ENCODE peak calls at places on chromosome 1, in ten cellular contexts. W is IMR-90; V is psoas muscle; E is SJSA1; K is CD4-positive, CD25-positive, alpha-beta regulatory T cell; D is pancreas; T is AG04450; Z is brain microvascular endothelial cell; U is GM23248; G is MM.1S. P is an unnamed sample.

GRCh38 chr1:70072239-70072751 is 133.1 kb downstream of the LRRC40 start:
- DNase-seq in W (peak; percentile 79), V (no peak), E (no peak), K (no peak), D (no peak), T (peak; percentile 27), Z (no peak), U (peak; percentile 71), G (no peak), P (no peak)

GRCh38 chr1:77706321-77706720 is 23.9 kb upstream of the ZZZ3 start:
- DNase-seq in W (peak; percentile 63), V (no peak), E (no peak), K (no peak), D (no peak), T (no peak), Z (no peak), U (peak; percentile 7), G (no peak), P (no peak)

GRCh38 chr1:214977133-214977532 is 105.4 kb upstream of the KCNK2 start:
- DNase-seq in W (no peak), V (no peak), E (no peak), K (no peak), D (no peak), T (no peak), Z (no peak), U (no peak), G (no peak), P (no peak)

GRCh38 chr1:119917304-119918055 is 21.2 kb upstream of the ADAM30 start:
- DNase-seq in W (no peak), V (no peak), E (no peak), K (no peak), D (no peak), T (no peak), Z (no peak), U (no peak), G (no peak), P (no peak)

GRCh38 chr1:153478047-153478691 is 17.7 kb upstream of the S100A7 start:
- DNase-seq in W (no peak), V (no peak), E (no peak), K (no peak), D (no peak), T (no peak), Z (no peak), U (no peak), G (no peak), P (no peak)

GRCh38 chr1:160083968-160084770 is 2.8 kb downstream of the KCNJ9 start:
- DNase-seq in W (no peak), V (peak; percentile 71), E (no peak), K (peak; percentile 80), D (peak; percentile 93), T (no peak), Z (no peak), U (peak; percentile 46), G (peak; percentile 92), P (peak; percentile 86)

GRCh38 chr1:65527672-65528071 is 107.2 kb downstream of the LEPR start:
- DNase-seq in W (no peak), V (no peak), E (no peak), K (no peak), D (no peak), T (no peak), Z (no peak), U (peak; percentile 79), G (no peak), P (no peak)

GRCh38 chr1:167862432-167863076 is 51.4 kb downstream of the ADCY10 start:
- DNase-seq in W (peak; percentile 90), V (no peak), E (peak; percentile 59), K (no peak), D (no peak), T (peak; percentile 37), Z (peak; percentile 22), U (peak; percentile 50), G (no peak), P (no peak)

GRCh38 chr1:55143686-55144085 is 71.5 kb downstream of the USP24 start:
- DNase-seq in W (no peak), V (no peak), E (no peak), K (peak; percentile 37), D (no peak), T (no peak), Z (no peak), U (no peak), G (peak; percentile 29), P (no peak)

GRCh38 chr1:55147504-55147903 is 67.7 kb downstream of the USP24 start:
- DNase-seq in W (no peak), V (peak; percentile 50), E (no peak), K (no peak), D (no peak), T (no peak), Z (no peak), U (no peak), G (no peak), P (no peak)

GRCh38 chr1:55150880-55151582 is 64.1 kb downstream of the USP24 start:
- DNase-seq in W (no peak), V (no peak), E (no peak), K (peak; percentile 80), D (no peak), T (no peak), Z (no peak), U (no peak), G (peak; percentile 56), P (no peak)

GRCh38 chr1:55144886-55145285 is 70.3 kb downstream of the USP24 start:
- DNase-seq in W (no peak), V (no peak), E (no peak), K (no peak), D (no peak), T (no peak), Z (no peak), U (no peak), G (no peak), P (no peak)

GRCh38 chr1:55146781-55147180 is 68.4 kb downstream of the USP24 start:
- DNase-seq in W (no peak), V (no peak), E (no peak), K (no peak), D (no peak), T (no peak), Z (no peak), U (peak; percentile 20), G (no peak), P (peak; percentile 48)
- H3K4me3 ChIP-seq in W (no peak overlapping the region), V (no peak overlapping the region), E (no peak overlapping the region), K (no peak overlapping the region), D (no peak overlapping the region), T (no peak overlapping the region), Z (no peak overlapping the region), U (no peak overlapping the region), G (no peak overlapping the region), P (no peak overlapping the region)

GRCh38 chr1:40981702-40982448 is 2.4 kb downstream of the CTPS1 start:
- DNase-seq in W (no peak), V (no peak), E (no peak), K (no peak), D (no peak), T (no peak), Z (no peak), U (peak; percentile 15), G (no peak), P (peak; percentile 64)

GRCh38 chr1:40984531-40984930 is 5.0 kb downstream of the CTPS1 start:
- DNase-seq in W (no peak), V (no peak), E (no peak), K (no peak), D (no peak), T (no peak), Z (no peak), U (no peak), G (no peak), P (no peak)

GRCh38 chr1:40983286-40983685 is 3.8 kb downstream of the CTPS1 start:
- DNase-seq in W (no peak), V (no peak), E (no peak), K (no peak), D (no peak), T (no peak), Z (no peak), U (peak; percentile 34), G (no peak), P (no peak)

GRCh38 chr1:40984066-40984465 is 4.6 kb downstream of the CTPS1 start:
- DNase-seq in W (no peak), V (no peak), E (peak; percentile 43), K (no peak), D (no peak), T (no peak), Z (no peak), U (peak; percentile 79), G (no peak), P (no peak)

DNA sequence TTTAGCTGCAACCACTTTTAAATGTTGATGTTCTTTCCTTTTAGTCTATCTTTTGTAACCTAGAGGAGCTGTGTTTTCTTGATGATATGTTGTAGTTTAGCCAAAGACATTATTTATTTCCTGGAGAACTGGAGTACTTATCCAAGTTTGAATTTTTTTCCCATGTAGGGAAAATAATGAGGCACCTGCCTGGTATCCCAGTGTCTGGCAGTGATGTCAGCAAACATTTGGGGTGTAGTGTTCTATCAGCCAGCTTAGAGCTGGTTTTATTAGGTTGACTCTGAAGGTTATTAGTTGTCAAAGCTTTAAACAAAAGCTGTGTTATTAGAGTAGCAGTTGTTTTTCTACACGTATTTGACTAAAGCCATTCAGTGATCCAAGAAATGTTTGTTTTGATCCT is 3.2 kb downstream of the CTPS1 start:
- DNase-seq in W (no peak), V (no peak), E (no peak), K (no peak), D (no peak), T (no peak), Z (no peak), U (no peak), G (no peak), P (no peak)
- H3K27ac ChIP-seq in W (no peak overlapping the region), V (no peak overlapping the region), E (no peak overlapping the region), K (no peak overlapping the region), D (no peak overlapping the region), T (peak overlapping the region; percentile 2), Z (no peak overlapping the region), U (peak overlapping the region; percentile 58), G (no peak overlapping the region), P (no peak overlapping the region)

DNA sequence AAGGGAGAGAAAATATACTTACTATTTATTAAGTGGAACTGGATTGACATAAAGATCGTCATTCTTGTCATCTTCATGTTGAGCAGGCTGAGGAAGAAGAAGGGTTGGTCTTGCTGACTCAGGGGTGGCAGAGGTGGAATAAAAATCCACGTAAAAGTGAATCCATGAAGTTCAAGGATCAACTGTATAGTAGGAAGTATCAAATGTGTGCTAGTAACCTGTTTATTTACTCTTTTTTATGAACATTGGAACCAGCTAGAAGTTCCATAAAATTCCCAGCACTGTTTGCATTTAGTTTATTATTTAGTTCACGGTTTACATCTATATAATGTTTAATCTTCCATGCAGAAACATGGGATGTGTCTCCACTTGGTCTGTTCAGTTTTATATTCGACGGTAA is 70.7 kb downstream of the PLPPR4 start:
- DNase-seq in W (no peak), V (no peak), E (no peak), K (no peak), D (no peak), T (no peak), Z (no peak), U (no peak), G (no peak), P (no peak)
- H3K4me3 ChIP-seq in W (no peak overlapping the region), V (no peak overlapping the region), E (no peak overlapping the region), K (no peak overlapping the region), D (no peak overlapping the region), T (no peak overlapping the region), Z (no peak overlapping the region), U (no peak overlapping the region), G (no peak overlapping the region), P (no peak overlapping the region)

DNA sequence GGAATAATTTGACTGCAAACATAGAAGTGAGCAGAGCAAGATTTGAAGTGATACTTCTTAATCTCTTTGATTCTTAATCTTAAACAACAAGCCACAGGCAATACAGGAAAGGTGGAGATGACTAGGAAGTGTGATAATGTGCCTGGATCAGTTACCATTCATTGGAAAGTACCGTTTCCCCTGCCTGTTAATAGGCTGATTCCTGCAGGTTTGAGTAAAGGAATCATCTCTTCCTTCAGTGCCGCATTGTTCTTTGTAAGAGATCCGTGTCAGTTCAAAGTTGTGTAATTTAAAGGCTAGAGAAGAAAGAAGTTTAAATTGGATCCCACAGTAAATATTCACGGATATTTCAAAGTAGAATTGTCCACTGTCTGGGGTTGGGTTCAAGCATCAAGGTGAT is 43.5 kb upstream of the BCL10 start:
- DNase-seq in W (no peak), V (no peak), E (no peak), K (no peak), D (no peak), T (no peak), Z (no peak), U (peak; percentile 60), G (no peak), P (no peak)
- H3K27ac ChIP-seq in W (peak overlapping the region; percentile 54), V (no peak overlapping the region), E (peak overlapping the region; percentile 98), K (no peak overlapping the region), D (no peak overlapping the region), T (peak overlapping the region; percentile 60), Z (peak overlapping the region; percentile 93), U (peak overlapping the region; percentile 99), G (no peak overlapping the region), P (no peak overlapping the region)